ENCODE peak calls at places on chromosomes 16 and 17, in eight cellular contexts. M, S, Q, N, C, Z, A and V are unnamed samples.

GRCh38 chr16:56994311-56994710 is 5.0 kb downstream of the NLRC5 start:
- DNase-seq in M (no peak), S (no peak), Q (no peak), N (no peak), C (no peak), Z (no peak), A (no peak), V (no peak)

GRCh38 chr17:36705651-36706436 is 104.5 kb downstream of the MRM1 start:
- DNase-seq in M (no peak), S (no peak), Q (no peak), N (peak), C (peak), Z (no peak), A (peak), V (no peak)

GRCh38 chr16:67277294-67277998 is 1.9 kb upstream of the PLEKHG4 start:
- DNase-seq in M (peak), S (peak), Q (peak), N (peak), C (peak), Z (no peak), A (peak), V (peak)

GRCh38 chr17:954431-955164 is 25.0 kb downstream of the NXN start:
- DNase-seq in M (no peak), S (peak), Q (no peak), N (peak), C (no peak), Z (no peak), A (no peak), V (no peak)

GRCh38 chr17:61362396-61362795 is 37.2 kb upstream of the TBX2 start:
- DNase-seq in M (no peak), S (no peak), Q (no peak), N (no peak), C (no peak), Z (no peak), A (no peak), V (no peak)

GRCh38 chr17:45927247-45927646 is 32.9 kb downstream of the MAPT start:
- DNase-seq in M (no peak), S (no peak), Q (no peak), N (no peak), C (no peak), Z (no peak), A (no peak), V (no peak)

GRCh38 chr16:47940466-47940865 is 215.3 kb downstream of the ABCC12 start:
- DNase-seq in M (no peak), S (no peak), Q (no peak), N (no peak), C (no peak), Z (no peak), A (no peak), V (no peak)

GRCh38 chr16:2858245-2859025 is 465 bp upstream of the PRSS22 start:
- DNase-seq in M (no peak), S (no peak), Q (no peak), N (no peak), C (peak), Z (no peak), A (peak), V (no peak)

GRCh38 chr17:74190154-74190553 is 13.3 kb upstream of the RPL38 start:
- DNase-seq in M (no peak), S (no peak), Q (no peak), N (peak), C (no peak), Z (no peak), A (no peak), V (no peak)

GRCh38 chr17:19343256-19343630 is 19.3 kb downstream of the B9D1 start:
- DNase-seq in M (no peak), S (no peak), Q (no peak), N (no peak), C (no peak), Z (no peak), A (no peak), V (no peak)

GRCh38 chr16:889586-889985 is 81.2 kb downstream of the LMF1 start:
- DNase-seq in M (no peak), S (no peak), Q (no peak), N (no peak), C (no peak), Z (no peak), A (no peak), V (no peak)

GRCh38 chr17:76171701-76172100 is 30.7 kb upstream of the FOXJ1 start:
- DNase-seq in M (no peak), S (no peak), Q (no peak), N (no peak), C (no peak), Z (no peak), A (no peak), V (no peak)

GRCh38 chr17:37231882-37232281 is 143.9 kb upstream of the C17orf78 start:
- DNase-seq in M (no peak), S (no peak), Q (no peak), N (no peak), C (no peak), Z (no peak), A (no peak), V (no peak)

GRCh38 chr17:794876-795275 is 12.7 kb downstream of the MRM3 start:
- DNase-seq in M (peak), S (no peak), Q (peak), N (peak), C (peak), Z (peak), A (peak), V (no peak)

GRCh38 chr17:41635121-41636097 is 11.0 kb upstream of the KRT17 start:
- DNase-seq in M (no peak), S (no peak), Q (no peak), N (no peak), C (no peak), Z (no peak), A (peak), V (no peak)

GRCh38 chr17:38667099-38667786 is 7.5 kb downstream of the EPOP start:
- DNase-seq in M (peak), S (no peak), Q (peak), N (peak), C (peak), Z (peak), A (peak), V (peak)

GRCh38 chr16:9311303-9311954 is 220.0 kb downstream of the HAPSTR1 start:
- DNase-seq in M (no peak), S (no peak), Q (no peak), N (no peak), C (peak), Z (peak), A (peak), V (no peak)

GRCh38 chr17:1252203-1252608 is 18.0 kb upstream of the BHLHA9 start:
- DNase-seq in M (no peak), S (no peak), Q (no peak), N (no peak), C (no peak), Z (no peak), A (peak), V (no peak)

GRCh38 chr17:79944821-79945391 is 90.8 kb downstream of the TBC1D16 start:
- DNase-seq in M (no peak), S (no peak), Q (peak), N (no peak), C (no peak), Z (peak), A (no peak), V (no peak)

GRCh38 chr16:88649924-88650748 is 717 bp downstream of the CYBA start:
- DNase-seq in M (no peak), S (no peak), Q (no peak), N (peak), C (peak), Z (no peak), A (peak), V (no peak)

GRCh38 chr17:73513426-73513825 is 130.8 kb downstream of the SDK2 start:
- DNase-seq in M (no peak), S (no peak), Q (no peak), N (no peak), C (no peak), Z (no peak), A (no peak), V (no peak)

GRCh38 chr17:1375615-1376014 is 24.4 kb downstream of the YWHAE start:
- DNase-seq in M (no peak), S (no peak), Q (no peak), N (no peak), C (no peak), Z (no peak), A (no peak), V (no peak)

GRCh38 chr17:72677714-72678390 is 414.6 kb downstream of the SLC39A11 start:
- DNase-seq in M (peak), S (peak), Q (no peak), N (peak), C (no peak), Z (no peak), A (no peak), V (no peak)

GRCh38 chr16:70418274-70418992 is 20.5 kb downstream of the ST3GAL2 start:
- DNase-seq in M (no peak), S (no peak), Q (no peak), N (no peak), C (no peak), Z (no peak), A (no peak), V (no peak)

GRCh38 chr16:1613240-1613639 is 1.1 kb downstream of the CRAMP1 start:
- DNase-seq in M (no peak), S (no peak), Q (no peak), N (peak), C (no peak), Z (no peak), A (peak), V (no peak)

GRCh38 chr17:72613411-72614292 is 478.8 kb downstream of the SLC39A11 start:
- DNase-seq in M (no peak), S (no peak), Q (no peak), N (peak), C (no peak), Z (no peak), A (no peak), V (no peak)

GRCh38 chr17:6666077-6666521 is 14.5 kb downstream of the C17orf100 start:
- DNase-seq in M (peak), S (no peak), Q (peak), N (peak), C (peak), Z (peak), A (peak), V (no peak)

GRCh38 chr16:58243528-58244004 is 45.7 kb upstream of the CSNK2A2 start:
- DNase-seq in M (no peak), S (no peak), Q (no peak), N (no peak), C (peak), Z (no peak), A (no peak), V (no peak)

GRCh38 chr17:4520060-4520880 is 21.6 kb downstream of the SPNS2 start:
- DNase-seq in M (no peak), S (no peak), Q (no peak), N (no peak), C (no peak), Z (no peak), A (no peak), V (no peak)

GRCh38 chr17:40450175-40450574 is 6.9 kb downstream of the IGFBP4 start:
- DNase-seq in M (no peak), S (no peak), Q (no peak), N (peak), C (peak), Z (no peak), A (peak), V (no peak)

GRCh38 chr17:915416-916201 is 64.0 kb downstream of the NXN start:
- DNase-seq in M (no peak), S (no peak), Q (no peak), N (peak), C (no peak), Z (no peak), A (no peak), V (no peak)

GRCh38 chr17:67503184-67503583 is 126.1 kb downstream of the PITPNC1 start:
- DNase-seq in M (no peak), S (no peak), Q (no peak), N (no peak), C (no peak), Z (no peak), A (no peak), V (no peak)

DNA sequence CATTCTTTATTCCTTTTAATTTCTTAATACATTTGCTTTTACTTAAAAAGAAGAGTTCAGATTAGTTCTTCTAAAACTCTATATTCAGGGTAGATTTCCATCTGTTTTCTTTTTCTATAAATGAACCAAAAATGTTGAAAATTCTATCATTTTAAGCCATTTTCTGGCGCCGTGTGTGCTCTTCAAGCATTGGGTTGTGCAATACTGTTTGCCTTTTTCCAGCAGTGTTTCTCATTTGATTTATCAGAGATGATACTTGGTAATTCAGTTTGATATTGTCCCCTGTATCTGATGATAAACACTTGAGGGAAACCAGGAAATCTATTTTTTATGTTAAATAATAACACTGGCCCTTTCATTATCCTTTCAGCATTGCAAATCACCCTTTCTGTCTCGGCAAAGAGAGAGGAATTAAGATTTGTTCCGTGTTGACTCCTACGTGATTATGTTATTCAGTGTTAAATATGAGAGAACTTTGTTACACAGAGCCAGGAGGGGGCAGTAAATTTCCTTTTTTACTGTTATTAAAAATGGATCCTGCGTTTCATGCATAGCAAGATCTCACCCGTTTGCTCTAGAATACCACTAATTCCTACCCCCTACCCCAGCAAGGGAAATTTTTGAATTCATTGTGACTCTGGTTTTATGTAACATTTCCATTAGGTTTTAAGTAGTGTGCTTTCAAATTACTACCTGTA is 606.9 kb upstream of the RBFOX1 start:
- DNase-seq in M (no peak), S (no peak), Q (no peak), N (no peak), C (no peak), Z (no peak), A (no peak), V (no peak)
- TF ChIP-seq CTCF in M (no peak), S (no peak), Q (no peak), N (no peak), C (no peak), Z (no peak), A (no peak), V (peak)

GRCh38 chr17:17725853-17726720 is 44.8 kb downstream of the RAI1 start:
- DNase-seq in M (no peak), S (no peak), Q (no peak), N (no peak), C (no peak), Z (no peak), A (no peak), V (no peak)
- H3K4me3 ChIP-seq in M (no peak), S (no peak), Q (no peak), N (peak), C (no peak), Z (peak), A (no peak), V (no peak)

GRCh38 chr16:89701425-89702406 is at the start of gene SPATA2L:
- DNase-seq in M (no peak), S (no peak), Q (peak), N (peak), C (peak), Z (peak), A (peak), V (no peak)
- TF ChIP-seq CTCF in M (peak), S (no peak), Q (no peak), N (peak), C (peak), Z (no peak), A (no peak), V (peak)

DNA sequence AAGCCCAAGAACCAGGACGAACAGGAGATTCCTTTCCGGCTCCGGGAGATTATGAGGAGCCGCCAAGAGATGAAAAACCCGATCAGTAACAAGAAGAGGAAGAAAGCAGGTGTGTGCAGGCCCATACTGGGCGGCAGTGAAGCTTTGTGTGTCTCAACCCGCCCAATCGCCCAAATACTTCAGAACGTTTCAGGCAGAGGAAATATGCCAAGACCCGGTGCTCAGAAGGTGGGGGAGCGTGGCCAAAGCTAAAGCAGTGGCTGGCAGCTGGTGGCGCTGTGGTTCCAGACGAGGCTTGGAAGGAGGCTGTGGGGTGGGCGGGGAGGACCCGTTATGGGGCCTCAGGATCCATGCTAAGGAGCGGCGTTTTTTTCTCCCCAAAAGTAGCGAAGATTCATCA is 1.2 kb downstream of the CCDC137 start:
- DNase-seq in M (no peak), S (no peak), Q (no peak), N (no peak), C (no peak), Z (no peak), A (no peak), V (no peak)
- H3K4me3 ChIP-seq in M (no peak), S (peak), Q (no peak), N (no peak), C (no peak), Z (no peak), A (no peak), V (peak)

GRCh38 chr17:8836821-8837426 is 30.6 kb downstream of the PIK3R6 start:
- DNase-seq in M (no peak), S (no peak), Q (no peak), N (no peak), C (no peak), Z (no peak), A (no peak), V (no peak)

GRCh38 chr17:8838551-8839095 is 28.9 kb downstream of the PIK3R6 start:
- DNase-seq in M (no peak), S (no peak), Q (no peak), N (no peak), C (no peak), Z (no peak), A (no peak), V (no peak)

GRCh38 chr17:8837438-8838075 is 29.9 kb downstream of the PIK3R6 start:
- DNase-seq in M (no peak), S (no peak), Q (no peak), N (peak), C (no peak), Z (no peak), A (no peak), V (no peak)

GRCh38 chr17:8835106-8835505 is 32.4 kb downstream of the PIK3R6 start:
- DNase-seq in M (no peak), S (no peak), Q (no peak), N (no peak), C (no peak), Z (no peak), A (no peak), V (no peak)

DNA sequence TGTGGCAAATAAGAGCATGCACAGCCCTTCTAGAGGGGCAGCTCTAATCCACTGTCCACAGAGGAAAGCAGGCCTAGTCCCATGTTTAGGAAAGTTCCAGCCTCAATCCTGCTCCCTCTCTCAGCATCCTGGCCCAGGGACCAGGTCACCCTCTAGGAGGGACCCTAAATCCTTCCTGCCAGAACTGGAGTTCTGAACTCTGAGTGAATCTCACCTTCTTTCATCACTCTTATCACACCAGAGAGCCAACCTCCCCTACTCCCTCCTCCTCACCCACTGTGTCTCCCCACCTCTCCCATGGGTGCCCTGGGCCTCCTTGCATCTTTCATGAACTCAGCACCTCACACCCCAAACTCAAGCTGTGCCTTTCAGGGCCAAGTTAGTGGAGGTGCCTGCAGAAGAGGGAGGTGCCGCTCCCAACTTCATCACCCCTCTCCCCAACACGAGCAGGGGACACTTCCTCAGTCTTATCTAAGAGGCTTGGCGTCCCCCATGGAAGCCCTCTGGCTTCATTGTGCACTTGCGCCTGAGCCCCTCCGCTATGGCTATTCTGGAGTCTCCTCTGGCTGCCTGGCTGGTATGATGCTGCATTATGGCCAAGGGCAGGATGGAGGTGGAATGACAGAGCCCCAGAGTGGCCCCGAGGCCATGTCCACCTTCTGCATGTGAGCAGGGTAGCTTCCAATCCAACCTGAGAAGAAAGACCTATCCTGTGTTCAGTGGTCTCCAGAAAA is 31.7 kb downstream of the PIK3R6 start:
- DNase-seq in M (no peak), S (no peak), Q (no peak), N (no peak), C (no peak), Z (no peak), A (no peak), V (no peak)
- TF ChIP-seq CTCF in M (no peak), S (no peak), Q (no peak), N (no peak), C (no peak), Z (no peak), A (no peak), V (no peak)

DNA sequence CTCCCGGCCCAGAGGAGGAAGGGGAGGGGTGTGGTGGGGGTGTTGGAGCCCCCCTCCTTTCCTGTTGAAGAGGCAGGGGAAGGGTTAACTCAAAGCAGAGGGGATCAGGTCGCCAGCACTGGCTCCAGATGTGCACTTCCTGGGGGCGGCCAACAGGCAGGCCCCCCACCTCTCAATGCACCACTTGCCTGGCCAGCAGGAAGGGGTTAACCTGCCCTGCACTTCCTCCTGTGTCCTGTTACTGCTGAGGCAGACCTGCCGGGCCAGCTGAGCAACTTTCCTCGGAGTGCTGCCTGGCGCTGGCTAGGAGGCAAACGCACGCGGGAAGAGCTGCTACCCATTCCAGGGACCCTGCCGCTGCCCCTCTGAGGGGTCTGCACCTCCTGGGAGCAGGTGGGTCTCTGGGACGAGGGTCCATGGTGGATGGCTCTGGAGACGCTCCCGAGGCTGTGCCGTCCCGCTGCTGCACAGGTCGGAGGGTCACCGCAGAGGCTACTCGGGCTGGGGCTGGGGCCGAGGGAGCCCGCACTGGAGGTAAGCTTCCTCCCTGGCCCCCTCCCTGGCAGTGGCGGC is at the start of gene EPN3:
- DNase-seq in M (no peak), S (no peak), Q (no peak), N (no peak), C (peak), Z (no peak), A (peak), V (no peak)
- H3K4me3 ChIP-seq in M (no peak), S (no peak), Q (no peak), N (no peak), C (peak), Z (peak), A (peak), V (no peak)

GRCh38 chr17:48296453-48296852 is 133.6 kb downstream of the SKAP1 start:
- DNase-seq in M (no peak), S (no peak), Q (no peak), N (no peak), C (no peak), Z (no peak), A (no peak), V (no peak)

GRCh38 chr17:48290378-48290777 is 139.6 kb downstream of the SKAP1 start:
- DNase-seq in M (no peak), S (no peak), Q (no peak), N (no peak), C (no peak), Z (no peak), A (no peak), V (no peak)

GRCh38 chr17:48294989-48295892 is 134.8 kb downstream of the SKAP1 start:
- DNase-seq in M (no peak), S (no peak), Q (no peak), N (peak), C (no peak), Z (no peak), A (no peak), V (no peak)

GRCh38 chr17:48294193-48294909 is 135.7 kb downstream of the SKAP1 start:
- DNase-seq in M (no peak), S (no peak), Q (no peak), N (no peak), C (no peak), Z (no peak), A (no peak), V (no peak)

GRCh38 chr17:48293319-48294192 is 136.5 kb downstream of the SKAP1 start:
- DNase-seq in M (no peak), S (no peak), Q (no peak), N (peak), C (no peak), Z (no peak), A (no peak), V (no peak)
- TF ChIP-seq CTCF in M (no peak), S (no peak), Q (no peak), N (no peak), C (no peak), Z (no peak), A (no peak), V (no peak)